ENCODE peak calls at places on chromosomes 13 and 19, in five cellular contexts. O is thoracic aorta; U is GM23338; L is CD4-positive, alpha-beta memory T cell; V is fibroblast of mammary gland. Q is an unnamed sample.

GRCh38 chr13:62356977-62357376 is 941.3 kb upstream of the PCDH20 start:
- DNase-seq in V (no peak), O (no peak), U (no peak), L (no peak), Q (no peak)

GRCh38 chr13:19606152-19606551 is 27.3 kb upstream of the MPHOSPH8 start:
- DNase-seq in O (no peak), V (peak; percentile 51), L (no peak), U (no peak), Q (no peak)

GRCh38 chr19:33832633-33833032 is 36.0 kb downstream of the KCTD15 start:
- DNase-seq in U (no peak), V (no peak), L (no peak), O (no peak), Q (no peak)

GRCh38 chr13:73284475-73284874 is 225.7 kb downstream of the KLF5 start:
- DNase-seq in O (no peak), V (no peak), L (no peak), U (no peak), Q (no peak)

GRCh38 chr19:51066816-51067215 is 1.9 kb upstream of the KLK13 start:
- DNase-seq in V (no peak), O (no peak), L (no peak), U (no peak), Q (no peak)

GRCh38 chr19:48400018-48400742 is 6.7 kb downstream of the GRIN2D start:
- DNase-seq in V (peak; percentile 91), U (peak; percentile 99), O (no peak), L (peak; percentile 34), Q (no peak)

GRCh38 chr19:1172353-1173159 is 1.5 kb downstream of the SBNO2 start:
- DNase-seq in U (no peak), V (peak; percentile 61), L (no peak), O (no peak), Q (no peak)

GRCh38 chr19:46618670-46619231 is 6.1 kb downstream of the PTGIR start:
- DNase-seq in U (no peak), L (no peak), O (no peak), V (peak; percentile 58), Q (no peak)

GRCh38 chr13:76764429-76764828 is 121.8 kb downstream of the KCTD12 start:
- DNase-seq in L (no peak), O (no peak), V (peak; percentile 80), U (no peak), Q (no peak)

GRCh38 chr19:44072543-44073401 is 813 bp downstream of the ZNF284 start:
- DNase-seq in U (peak; percentile 2), L (no peak), V (peak; percentile 8), O (no peak), Q (no peak)

GRCh38 chr13:96216543-96216942 is 126.6 kb downstream of the HS6ST3 start:
- DNase-seq in V (no peak), U (peak; percentile 60), O (no peak), L (no peak), Q (no peak)

GRCh38 chr13:114065141-114065925 is 67.1 kb downstream of the RASA3 start:
- DNase-seq in O (peak; percentile 71), L (peak; percentile 62), U (peak; percentile 64), V (peak; percentile 99), Q (peak; percentile 80)

GRCh38 chr19:20162821-20163220 is 4.2 kb upstream of the ZNF486 start:
- DNase-seq in V (no peak), O (no peak), U (no peak), L (peak; percentile 39), Q (no peak)

GRCh38 chr13:73355134-73355533 is 296.3 kb downstream of the KLF5 start:
- DNase-seq in U (no peak), O (no peak), V (no peak), L (no peak), Q (no peak)

GRCh38 chr13:99374994-99375805 is 68.0 kb upstream of the GPR183 start:
- DNase-seq in O (no peak), V (no peak), U (no peak), L (peak; percentile 85), Q (peak; percentile 71)

GRCh38 chr19:46945668-46946067 is 74.0 kb upstream of the NPAS1 start:
- DNase-seq in O (no peak), V (peak; percentile 49), L (no peak), U (no peak), Q (no peak)

GRCh38 chr19:10091892-10092641 is 6.0 kb downstream of the SHFL start:
- DNase-seq in L (no peak), U (no peak), V (no peak), O (no peak), Q (no peak)

DNA sequence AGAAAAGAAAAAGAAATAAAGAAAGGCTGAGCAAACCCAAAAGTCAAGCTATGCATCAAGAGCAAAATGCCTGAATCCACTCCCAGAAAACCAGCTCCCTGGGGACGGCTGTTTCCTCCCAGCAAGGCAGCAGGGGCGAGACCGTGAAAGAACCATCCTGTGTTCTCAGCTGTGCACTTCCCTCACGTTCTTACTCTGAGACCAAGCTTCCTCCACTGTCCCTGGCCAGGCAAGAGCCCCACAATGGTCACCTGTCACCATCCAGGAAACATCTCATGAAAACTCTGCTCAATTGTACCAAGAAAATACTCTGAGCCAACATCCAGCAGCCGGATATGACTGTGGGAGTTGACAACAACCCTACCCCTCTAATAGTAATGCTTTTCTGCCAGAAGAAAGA is 22.9 kb downstream of the RAB20 start:
- DNase-seq in L (no peak), V (peak; percentile 27), O (no peak), U (no peak), Q (no peak)
- H3K4me3 ChIP-seq in L (no peak overlapping the region), V (no peak overlapping the region), O (peak overlapping the region; percentile 15), U (no peak overlapping the region), Q (no peak overlapping the region)

DNA sequence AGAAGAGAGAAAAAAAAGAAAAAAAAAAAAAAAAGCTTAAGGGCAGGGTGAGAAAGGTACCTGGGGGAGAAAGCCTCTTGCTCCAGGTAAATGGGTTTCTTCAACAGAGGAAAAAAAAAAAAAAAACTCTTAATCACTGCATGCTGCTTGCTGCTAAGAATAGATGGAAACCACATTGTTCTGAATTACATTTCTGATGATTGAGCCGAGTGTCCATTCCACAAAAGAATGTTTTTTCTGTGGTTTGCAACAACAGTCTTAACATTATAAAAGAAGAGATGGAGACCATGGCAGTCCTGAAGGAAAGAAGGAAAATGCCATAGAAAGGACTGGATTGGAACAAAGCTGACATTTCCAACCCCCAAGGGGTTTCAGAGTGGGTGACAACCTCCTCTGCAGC is 1312.7 kb downstream of the SLITRK1 start:
- DNase-seq in L (no peak), U (no peak), O (no peak), V (no peak), Q (no peak)
- H3K4me3 ChIP-seq in L (no peak overlapping the region), U (no peak overlapping the region), O (no peak overlapping the region), V (no peak overlapping the region), Q (no peak overlapping the region)

GRCh38 chr13:25778302-25778701 is 273.5 kb downstream of the SHISA2 start:
- DNase-seq in O (no peak), V (no peak), L (no peak), U (no peak), Q (no peak)

GRCh38 chr13:25777509-25777908 is 274.3 kb downstream of the SHISA2 start:
- DNase-seq in O (no peak), L (no peak), U (no peak), V (no peak), Q (no peak)

GRCh38 chr13:25776722-25777121 is 275.1 kb downstream of the SHISA2 start:
- DNase-seq in L (no peak), O (no peak), V (no peak), U (no peak), Q (no peak)

GRCh38 chr13:25775986-25776385 is 275.8 kb downstream of the SHISA2 start:
- DNase-seq in U (no peak), V (no peak), L (no peak), O (no peak), Q (no peak)

GRCh38 chr13:25778808-25779207 is 273.0 kb downstream of the SHISA2 start:
- DNase-seq in U (no peak), L (no peak), V (no peak), O (no peak), Q (no peak)
- H3K4me3 ChIP-seq in U (no peak overlapping the region), L (no peak overlapping the region), V (no peak overlapping the region), O (no peak overlapping the region), Q (no peak overlapping the region)

GRCh38 chr19:3970313-3970807 is 539 bp downstream of the DAPK3 start:
- DNase-seq in L (no peak), O (no peak), V (no peak), U (no peak), Q (no peak)

GRCh38 chr19:3966051-3967017 is 4.6 kb downstream of the DAPK3 start:
- DNase-seq in O (no peak), L (no peak), U (no peak), V (no peak), Q (no peak)

GRCh38 chr19:3970808-3971598 is at the start of gene DAPK3:
- DNase-seq in V (peak; percentile 97), O (peak; percentile 89), L (peak; percentile 85), U (peak; percentile 99), Q (peak; percentile 87)

GRCh38 chr19:3969435-3970312 is 1.2 kb downstream of the DAPK3 start:
- DNase-seq in O (no peak), L (no peak), U (peak; percentile 62), V (peak; percentile 87), Q (no peak)

GRCh38 chr19:3968556-3969434 is 2.1 kb downstream of the DAPK3 start:
- DNase-seq in L (no peak), O (peak; percentile 79), V (peak; percentile 98), U (peak; percentile 97), Q (no peak)
- H3K4me3 ChIP-seq in L (no peak overlapping the region), O (peak overlapping the region; percentile 88), V (peak overlapping the region; percentile 91), U (peak overlapping the region; percentile 93), Q (no peak overlapping the region)

DNA sequence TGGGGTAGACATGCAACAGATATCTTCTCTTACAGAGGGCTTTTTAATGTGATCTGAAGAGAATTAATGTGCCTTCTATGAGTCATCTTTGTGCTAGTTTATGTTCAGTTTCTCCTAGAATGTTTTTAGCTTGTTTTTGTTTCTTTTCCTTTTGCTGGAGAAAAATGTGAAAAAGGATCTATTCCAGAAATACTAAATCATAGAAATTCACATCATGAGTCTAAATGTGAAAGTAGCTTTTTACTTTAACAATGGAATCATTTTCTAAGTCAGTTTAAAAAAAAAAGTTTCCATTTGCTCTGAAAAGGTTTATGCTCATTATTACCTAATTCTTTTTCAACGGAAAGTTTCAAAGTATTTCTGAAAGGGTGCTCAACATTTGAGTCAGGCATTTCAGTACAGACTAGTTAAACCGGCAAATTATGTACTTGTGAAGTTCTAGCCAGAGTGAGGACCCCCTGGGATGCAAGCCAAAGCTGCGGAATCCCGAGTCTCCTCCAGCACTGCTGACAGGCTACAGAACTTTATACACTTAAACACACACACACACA is 72.9 kb downstream of the SPATA13 start:
- DNase-seq in U (peak; percentile 56), L (no peak), V (peak; percentile 54), O (no peak), Q (no peak)
- H3K4me3 ChIP-seq in U (no peak overlapping the region), L (no peak overlapping the region), V (peak overlapping the region; percentile 30), O (peak overlapping the region; percentile 30), Q (no peak overlapping the region)

GRCh38 chr19:55441319-55441691 is 1.8 kb downstream of the SHISA7 start:
- DNase-seq in L (no peak), U (peak; percentile 54), V (no peak), O (no peak), Q (no peak)
- H3K4me3 ChIP-seq in L (no peak overlapping the region), U (peak overlapping the region; percentile 67), V (no peak overlapping the region), O (no peak overlapping the region), Q (no peak overlapping the region)

GRCh38 chr19:7068599-7068998 is 904 bp upstream of the ZNF557 start:
- DNase-seq in O (no peak), V (no peak), L (no peak), U (no peak), Q (no peak)
- H3K4me3 ChIP-seq in O (peak overlapping the region; percentile 81), V (no peak overlapping the region), L (no peak overlapping the region), U (peak overlapping the region; percentile 34), Q (no peak overlapping the region)